ENCODE peak calls at places on chromosomes 16 and 17, in four cellular contexts. P, F, D and O are unnamed samples.
A peak's percentile ranks its signal among the peaks of the same experiment; 100 is the strongest.

GRCh38 chr16:1112506-1113184 is 16.6 kb upstream of the C1QTNF8 start:
- DNase-seq in P (no peak), D (no peak), F (no peak), O (no peak)

GRCh38 chr17:7029659-7030058 is 6.2 kb upstream of the SLC16A13 start:
- DNase-seq in P (peak; percentile 72), D (no peak), F (no peak), O (no peak)

GRCh38 chr17:40561871-40562611 is 3.2 kb downstream of the CCR7 start:
- DNase-seq in D (no peak), F (no peak), P (no peak), O (no peak)

GRCh38 chr16:90023078-90023447 is 3.8 kb upstream of the DBNDD1 start:
- DNase-seq in F (no peak), P (no peak), D (no peak), O (no peak)

GRCh38 chr16:54176376-54176901 is 110.1 kb downstream of the IRX3 start:
- DNase-seq in D (no peak), F (no peak), P (no peak), O (no peak)

GRCh38 chr17:75854881-75855309 is 240 bp downstream of the WBP2 start:
- DNase-seq in D (peak; percentile 36), P (no peak), F (peak; percentile 77), O (no peak)

GRCh38 chr17:50514936-50515702 is 6.9 kb downstream of the MYCBPAP start:
- DNase-seq in D (no peak), F (no peak), P (no peak), O (no peak)

GRCh38 chr17:5234645-5235576 is at the start of gene SCIMP:
- DNase-seq in F (peak; percentile 73), D (peak; percentile 58), P (peak; percentile 27), O (no peak)

GRCh38 chr16:2142942-2143868 is 5.2 kb upstream of the RAB26 start:
- DNase-seq in F (no peak), P (no peak), D (no peak), O (no peak)

GRCh38 chr16:76612497-76612896 is 335.3 kb downstream of the CNTNAP4 start:
- DNase-seq in D (no peak), F (no peak), P (no peak), O (no peak)

GRCh38 chr16:21685034-21685455 is 21.3 kb downstream of the OTOA start:
- DNase-seq in P (no peak), D (no peak), F (no peak), O (no peak)

GRCh38 chr17:76046064-76046463 is 19.0 kb upstream of the EVPL start:
- DNase-seq in D (no peak), P (no peak), F (no peak), O (no peak)

GRCh38 chr17:69523252-69523861 is 108.9 kb downstream of the MAP2K6 start:
- DNase-seq in F (no peak), P (peak; percentile 21), D (peak; percentile 41), O (no peak)

GRCh38 chr17:1398900-1399299 is 1.1 kb downstream of the YWHAE start:
- DNase-seq in D (no peak), P (no peak), F (no peak), O (no peak)

GRCh38 chr17:40104570-40105471 is 4.4 kb upstream of the NR1D1 start:
- DNase-seq in P (no peak), F (no peak), D (no peak), O (no peak)

GRCh38 chr17:74446551-74447500 is 14.9 kb downstream of the GPRC5C start:
- DNase-seq in D (no peak), P (peak; percentile 81), F (no peak), O (no peak)

GRCh38 chr17:56184650-56185049 is 31.4 kb downstream of the ANKFN1 start:
- DNase-seq in P (no peak), D (no peak), F (no peak), O (no peak)

GRCh38 chr16:86076606-86077005 is 177.6 kb downstream of the IRF8 start:
- DNase-seq in D (no peak), P (no peak), F (no peak), O (no peak)

GRCh38 chr17:37848690-37849616 is 75.3 kb upstream of the TBC1D3K start:
- DNase-seq in P (no peak), F (no peak), D (peak; percentile 71), O (no peak)

GRCh38 chr16:90057738-90058173 is 19.4 kb downstream of the PRDM7 start:
- DNase-seq in D (peak; percentile 40), P (no peak), F (no peak), O (no peak)

GRCh38 chr17:38415250-38416194 is 12.7 kb upstream of the ARHGAP23 start:
- DNase-seq in F (no peak), D (peak; percentile 55), P (no peak), O (no peak)

GRCh38 chr16:69762843-69763556 is 868 bp downstream of the WWP2 start:
- DNase-seq in P (no peak), D (peak; percentile 31), F (peak; percentile 16), O (no peak)

GRCh38 chr16:72202014-72202413 is 30.1 kb upstream of the PMFBP1 start:
- DNase-seq in F (no peak), D (no peak), P (no peak), O (no peak)

GRCh38 chr17:7025240-7025639 is 2.4 kb downstream of the BCL6B start:
- DNase-seq in P (no peak), F (no peak), D (no peak), O (no peak)

GRCh38 chr17:62671553-62671952 is 44.1 kb downstream of the MRC2 start:
- DNase-seq in P (no peak), F (no peak), D (no peak), O (no peak)

GRCh38 chr17:63113167-63113566 is 147.1 kb downstream of the TANC2 start:
- DNase-seq in P (no peak), F (peak; percentile 14), D (peak; percentile 14), O (no peak)

GRCh38 chr17:78951967-78952551 is 26.9 kb upstream of the TIMP2 start:
- DNase-seq in P (no peak), F (no peak), D (no peak), O (no peak)

GRCh38 chr16:35185366-35186044 is 1726.1 kb downstream of the TP53TG3F start:
- DNase-seq in F (no peak), D (no peak), P (no peak), O (no peak)

GRCh38 chr17:45740553-45741330 is 43.4 kb upstream of the CRHR1 start:
- DNase-seq in D (peak; percentile 45), P (peak; percentile 47), F (no peak), O (no peak)

GRCh38 chr16:57564571-57565270 is 22.3 kb downstream of the ADGRG5 start:
- DNase-seq in F (no peak), P (no peak), D (no peak), O (peak; percentile 22)

GRCh38 chr17:10668771-10669170 is 11.7 kb upstream of the MYH3 start:
- DNase-seq in D (no peak), P (no peak), F (no peak), O (no peak)

GRCh38 chr17:80677214-80677756 is 132.6 kb downstream of the RPTOR start:
- DNase-seq in P (no peak), F (no peak), D (no peak), O (no peak)

GRCh38 chr16:58027341-58028167 is 2.0 kb downstream of the MMP15 start:
- DNase-seq in P (peak; percentile 68), F (peak; percentile 36), D (peak; percentile 30), O (no peak)

GRCh38 chr16:84617068-84617630 is 729 bp downstream of the COTL1 start:
- DNase-seq in P (no peak), F (peak; percentile 51), D (peak; percentile 56), O (no peak)

GRCh38 chr16:66486773-66487579 is 59.9 kb downstream of the BEAN1 start:
- DNase-seq in D (no peak), P (peak; percentile 38), F (no peak), O (no peak)

GRCh38 chr17:74429604-74430384 is 2.1 kb upstream of the GPRC5C start:
- DNase-seq in D (no peak), P (peak; percentile 37), F (peak; percentile 27), O (no peak)

GRCh38 chr16:55418586-55418985 is 60.4 kb upstream of the MMP2 start:
- DNase-seq in F (no peak), P (no peak), D (no peak), O (no peak)

GRCh38 chr16:8173111-8173644 is 417.1 kb downstream of the TMEM114 start:
- DNase-seq in F (no peak), P (peak; percentile 56), D (peak; percentile 34), O (peak; percentile 25)

GRCh38 chr17:2420131-2420530 is 19.3 kb upstream of the MNT start:
- DNase-seq in P (no peak), F (no peak), D (no peak), O (no peak)
- TF ChIP-seq CTCF in P (no peak), F (no peak), D (no peak), O (no peak)

GRCh38 chr16:23348579-23349469 is 46.7 kb downstream of the SCNN1B start:
- DNase-seq in P (no peak), D (no peak), F (no peak), O (no peak)
- TF ChIP-seq CTCF in P (no peak), D (no peak), F (peak; percentile 12), O (no peak)

GRCh38 chr17:32487460-32488176 is 825 bp downstream of the CDK5R1 start:
- DNase-seq in F (peak; percentile 47), P (no peak), D (peak; percentile 73), O (no peak)
- TF ChIP-seq CTCF in F (no peak), P (no peak), D (no peak), O (no peak)

GRCh38 chr17:32523017-32523680 is 36.4 kb downstream of the CDK5R1 start:
- DNase-seq in P (no peak), F (peak; percentile 74), D (peak; percentile 78), O (no peak)

GRCh38 chr17:32517982-32518381 is 31.2 kb downstream of the CDK5R1 start:
- DNase-seq in D (no peak), F (no peak), P (no peak), O (no peak)

GRCh38 chr17:32519769-32520701 is 33.2 kb downstream of the CDK5R1 start:
- DNase-seq in F (no peak), D (peak; percentile 67), P (peak; percentile 26), O (no peak)

GRCh38 chr17:32518856-32519768 is 32.3 kb downstream of the CDK5R1 start:
- DNase-seq in F (peak; percentile 71), D (peak; percentile 77), P (peak; percentile 41), O (no peak)

GRCh38 chr17:32520737-32521399 is 34.1 kb downstream of the CDK5R1 start:
- DNase-seq in F (no peak), D (no peak), P (no peak), O (no peak)
- TF ChIP-seq CTCF in F (no peak), D (no peak), P (no peak), O (no peak)

DNA sequence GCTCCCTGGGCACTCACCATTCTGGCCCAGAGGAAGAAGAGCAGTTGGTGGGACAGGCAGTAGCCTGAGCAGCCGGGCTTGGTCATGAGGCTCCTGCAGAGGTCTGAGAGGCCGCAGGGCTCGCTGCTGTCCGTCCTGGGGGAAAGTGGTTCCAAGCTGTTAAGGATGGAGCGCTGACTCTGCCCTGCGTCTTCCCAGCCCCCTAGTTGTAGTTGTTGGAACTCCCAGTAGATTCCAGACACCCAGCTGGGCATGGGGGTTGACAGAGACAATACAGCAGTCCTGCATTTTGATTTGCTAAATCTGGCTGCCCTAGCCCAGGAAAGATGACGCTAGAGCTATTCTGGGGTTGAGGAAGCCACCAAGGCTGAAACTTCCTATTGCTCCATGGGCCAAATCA is 7.3 kb downstream of the C16orf89 start:
- DNase-seq in D (peak; percentile 1), F (no peak), P (peak; percentile 59), O (no peak)
- TF ChIP-seq CTCF in D (no peak), F (no peak), P (peak; percentile 24), O (no peak)